ENCODE peak calls at places on chromosomes 7 and 10, in seven cellular contexts. V, K, H, N, F, M and L are unnamed samples.

GRCh38 chr10:45407542-45407941 is 33.5 kb downstream of the ALOX5 start:
- DNase-seq in N (no peak), H (no peak), M (no peak), K (no peak), F (no peak), V (no peak), L (no peak)

GRCh38 chr7:2010551-2011265 is 222.0 kb downstream of the MAD1L1 start:
- DNase-seq in F (no peak), V (no peak), M (no peak), H (no peak), K (peak), N (no peak), L (no peak)

GRCh38 chr7:114988755-114989154 is 66.9 kb downstream of the MDFIC start:
- DNase-seq in N (no peak), V (no peak), K (no peak), M (no peak), F (no peak), H (no peak), L (no peak)

GRCh38 chr10:19651549-19651948 is 164.7 kb upstream of the PLXDC2 start:
- DNase-seq in V (no peak), F (no peak), K (no peak), H (no peak), M (no peak), N (no peak), L (no peak)

GRCh38 chr7:142568430-142569097 is 180.7 kb upstream of the PRSS1 start:
- DNase-seq in V (no peak), M (no peak), H (no peak), K (no peak), N (no peak), F (no peak), L (peak)

GRCh38 chr10:124176309-124177179 is 83.1 kb upstream of the CHST15 start:
- DNase-seq in H (no peak), V (no peak), M (no peak), N (no peak), F (no peak), K (no peak), L (no peak)

GRCh38 chr7:101728888-101729883 is 88.2 kb upstream of the CUX1 start:
- DNase-seq in V (no peak), F (no peak), H (no peak), K (no peak), M (no peak), N (peak), L (no peak)

GRCh38 chr7:94161476-94161875 is 157.3 kb upstream of the BET1 start:
- DNase-seq in K (no peak), N (no peak), H (no peak), F (no peak), M (no peak), V (no peak), L (no peak)

GRCh38 chr7:128830231-128831177 is at the start of gene FLNC:
- DNase-seq in N (peak), H (no peak), M (no peak), K (no peak), V (no peak), F (no peak), L (no peak)

GRCh38 chr7:82362129-82362528 is 81.4 kb downstream of the CACNA2D1 start:
- DNase-seq in H (no peak), V (no peak), K (no peak), F (no peak), N (no peak), M (no peak), L (no peak)

GRCh38 chr7:5635461-5636445 is 145.7 kb downstream of the RNF216 start:
- DNase-seq in K (no peak), H (no peak), M (peak), V (no peak), F (no peak), N (no peak), L (no peak)

GRCh38 chr7:158413962-158414961 is 173.4 kb downstream of the PTPRN2 start:
- DNase-seq in K (no peak), N (no peak), F (peak), V (no peak), M (peak), H (no peak), L (no peak)

GRCh38 chr10:48194830-48195229 is 79.7 kb downstream of the FRMPD2 start:
- DNase-seq in H (no peak), N (no peak), M (no peak), F (no peak), K (no peak), V (no peak), L (no peak)

GRCh38 chr10:119025776-119026175 is 3.7 kb upstream of the NANOS1 start:
- DNase-seq in V (no peak), N (no peak), H (no peak), F (no peak), K (no peak), M (no peak), L (no peak)

GRCh38 chr7:43318188-43318587 is 205.7 kb downstream of the HECW1 start:
- DNase-seq in F (no peak), M (no peak), N (no peak), K (no peak), H (no peak), V (no peak), L (no peak)

GRCh38 chr10:12081470-12081869 is 12.7 kb downstream of the DHTKD1 start:
- DNase-seq in V (no peak), H (no peak), M (no peak), K (no peak), N (no peak), F (no peak), L (no peak)

GRCh38 chr7:37208528-37208927 is 240.1 kb downstream of the ELMO1 start:
- DNase-seq in V (no peak), F (peak), K (no peak), H (peak), N (no peak), M (peak), L (no peak)

GRCh38 chr7:12557282-12557681 is 13.2 kb upstream of the SCIN start:
- DNase-seq in H (no peak), K (no peak), V (no peak), F (no peak), M (no peak), N (no peak), L (no peak)

GRCh38 chr10:127976701-127977367 is 69.9 kb downstream of the PTPRE start:
- DNase-seq in K (no peak), N (no peak), F (no peak), H (no peak), M (no peak), V (no peak), L (no peak)

GRCh38 chr10:13526952-13527863 is 1.6 kb downstream of the BEND7 start:
- DNase-seq in K (no peak), F (no peak), N (no peak), H (no peak), V (no peak), M (no peak), L (peak)

GRCh38 chr10:6586501-6586900 is 6.4 kb upstream of the PRKCQ start:
- DNase-seq in N (no peak), H (no peak), V (no peak), M (no peak), F (no peak), K (no peak), L (no peak)

GRCh38 chr7:78125884-78126283 is 327.3 kb downstream of the PHTF2 start:
- DNase-seq in K (no peak), V (no peak), F (no peak), M (no peak), N (no peak), H (no peak), L (no peak)

GRCh38 chr7:3807825-3808224 is 506.8 kb downstream of the SDK1 start:
- DNase-seq in K (no peak), N (no peak), H (no peak), V (no peak), F (no peak), M (no peak), L (no peak)

GRCh38 chr7:38615665-38616064 is 15.5 kb downstream of the AMPH start:
- DNase-seq in F (no peak), N (no peak), V (no peak), M (no peak), H (no peak), K (no peak), L (no peak)

GRCh38 chr7:44616545-44616944 is 10.1 kb downstream of the OGDH start:
- DNase-seq in M (no peak), V (no peak), H (no peak), N (no peak), F (no peak), K (no peak), L (no peak)